ENCODE peak calls at places on chromosome 9, in seven cellular contexts. One of them, this sample, is unnamed.

GRCh38 chr9:35845824-35846771 is 17.1 kb downstream of the TMEM8B start:
- DNase-seq in stomach: no peak
- DNase-seq in fibroblast of lung: no peak
- DNase-seq in mucosa of descending colon: no peak
- DNase-seq in HCT116: no peak
- DNase-seq in GM20000: peak; percentile 47
- DNase-seq in left ventricle myocardium inferior: no peak
- DNase-seq in this sample: no peak

GRCh38 chr9:35746583-35746982 is 2.4 kb downstream of the GBA2 start:
- DNase-seq in left ventricle myocardium inferior: no peak
- DNase-seq in stomach: no peak
- DNase-seq in GM20000: no peak
- DNase-seq in mucosa of descending colon: no peak
- DNase-seq in fibroblast of lung: no peak
- DNase-seq in HCT116: no peak
- DNase-seq in this sample: no peak

GRCh38 chr9:109775516-109775915 is 4.5 kb upstream of the PALM2AKAP2 start:
- DNase-seq in mucosa of descending colon: no peak
- DNase-seq in left ventricle myocardium inferior: no peak
- DNase-seq in fibroblast of lung: peak; percentile 44
- DNase-seq in GM20000: no peak
- DNase-seq in HCT116: no peak
- DNase-seq in stomach: no peak
- DNase-seq in this sample: no peak

GRCh38 chr9:38141751-38142150 is 72.7 kb upstream of the SHB start:
- DNase-seq in stomach: no peak
- DNase-seq in GM20000: no peak
- DNase-seq in fibroblast of lung: peak; percentile 61
- DNase-seq in HCT116: no peak
- DNase-seq in left ventricle myocardium inferior: no peak
- DNase-seq in mucosa of descending colon: no peak
- DNase-seq in this sample: peak; percentile 69

GRCh38 chr9:127555830-127556820 is 56.0 kb upstream of the STXBP1 start:
- DNase-seq in HCT116: peak; percentile 80
- DNase-seq in mucosa of descending colon: peak; percentile 60
- DNase-seq in fibroblast of lung: peak; percentile 90
- DNase-seq in GM20000: no peak
- DNase-seq in left ventricle myocardium inferior: peak; percentile 58
- DNase-seq in stomach: peak; percentile 70
- DNase-seq in this sample: peak; percentile 95

GRCh38 chr9:78040726-78041125 is 9.1 kb upstream of the GNAQ start:
- DNase-seq in stomach: no peak
- DNase-seq in GM20000: no peak
- DNase-seq in left ventricle myocardium inferior: no peak
- DNase-seq in HCT116: no peak
- DNase-seq in fibroblast of lung: no peak
- DNase-seq in mucosa of descending colon: no peak
- DNase-seq in this sample: no peak

GRCh38 chr9:27276182-27277030 is 20.5 kb downstream of the EQTN start:
- DNase-seq in left ventricle myocardium inferior: no peak
- DNase-seq in GM20000: peak; percentile 54
- DNase-seq in HCT116: peak; percentile 42
- DNase-seq in fibroblast of lung: peak; percentile 76
- DNase-seq in mucosa of descending colon: no peak
- DNase-seq in stomach: no peak
- DNase-seq in this sample: peak; percentile 78

GRCh38 chr9:127943746-127944145 is 6.1 kb upstream of the DPM2 start:
- DNase-seq in fibroblast of lung: peak; percentile 73
- DNase-seq in HCT116: peak; percentile 51
- DNase-seq in left ventricle myocardium inferior: peak; percentile 86
- DNase-seq in mucosa of descending colon: peak; percentile 89
- DNase-seq in stomach: peak; percentile 87
- DNase-seq in GM20000: peak; percentile 89
- DNase-seq in this sample: peak; percentile 70

GRCh38 chr9:116661037-116661954 is 25.8 kb upstream of the TRIM32 start:
- DNase-seq in left ventricle myocardium inferior: no peak
- DNase-seq in stomach: peak; percentile 31
- DNase-seq in GM20000: peak; percentile 65
- DNase-seq in HCT116: peak; percentile 59
- DNase-seq in fibroblast of lung: peak; percentile 87
- DNase-seq in mucosa of descending colon: no peak
- DNase-seq in this sample: peak; percentile 75

GRCh38 chr9:93096131-93096802 is at the start of gene CARD19:
- DNase-seq in GM20000: peak; percentile 43
- DNase-seq in fibroblast of lung: peak; percentile 35
- DNase-seq in mucosa of descending colon: peak; percentile 88
- DNase-seq in HCT116: no peak
- DNase-seq in left ventricle myocardium inferior: peak; percentile 59
- DNase-seq in stomach: peak; percentile 67
- DNase-seq in this sample: peak; percentile 34

GRCh38 chr9:12732971-12733370 is 39.8 kb downstream of the TYRP1 start:
- DNase-seq in HCT116: no peak
- DNase-seq in GM20000: no peak
- DNase-seq in left ventricle myocardium inferior: no peak
- DNase-seq in mucosa of descending colon: no peak
- DNase-seq in stomach: no peak
- DNase-seq in fibroblast of lung: no peak
- DNase-seq in this sample: no peak

GRCh38 chr9:33817327-33818166 is 587 bp downstream of the UBE2R2 start:
- DNase-seq in left ventricle myocardium inferior: peak; percentile 60
- DNase-seq in mucosa of descending colon: peak; percentile 77
- DNase-seq in fibroblast of lung: peak; percentile 69
- DNase-seq in GM20000: peak; percentile 66
- DNase-seq in stomach: peak; percentile 49
- DNase-seq in HCT116: no peak
- DNase-seq in this sample: peak; percentile 70

GRCh38 chr9:126373241-126373640 is 46.6 kb downstream of the MVB12B start:
- DNase-seq in fibroblast of lung: no peak
- DNase-seq in stomach: no peak
- DNase-seq in GM20000: no peak
- DNase-seq in left ventricle myocardium inferior: no peak
- DNase-seq in mucosa of descending colon: no peak
- DNase-seq in HCT116: no peak
- DNase-seq in this sample: peak; percentile 60

GRCh38 chr9:100427366-100428263 is 672 bp downstream of the MSANTD3 start:
- DNase-seq in left ventricle myocardium inferior: peak; percentile 30
- DNase-seq in GM20000: no peak
- DNase-seq in fibroblast of lung: peak; percentile 70
- DNase-seq in mucosa of descending colon: peak; percentile 66
- DNase-seq in HCT116: peak; percentile 35
- DNase-seq in stomach: peak; percentile 35
- DNase-seq in this sample: peak; percentile 77

GRCh38 chr9:83449166-83449565 is 89.0 kb downstream of the FRMD3 start:
- DNase-seq in mucosa of descending colon: no peak
- DNase-seq in stomach: no peak
- DNase-seq in HCT116: no peak
- DNase-seq in left ventricle myocardium inferior: peak; percentile 36
- DNase-seq in GM20000: no peak
- DNase-seq in fibroblast of lung: no peak
- DNase-seq in this sample: no peak

GRCh38 chr9:70054546-70054945 is 10.9 kb downstream of the MAMDC2 start:
- DNase-seq in mucosa of descending colon: no peak
- DNase-seq in left ventricle myocardium inferior: no peak
- DNase-seq in fibroblast of lung: no peak
- DNase-seq in GM20000: no peak
- DNase-seq in stomach: no peak
- DNase-seq in HCT116: no peak
- DNase-seq in this sample: no peak

GRCh38 chr9:130895481-130896232 is 955 bp downstream of the QRFP start:
- DNase-seq in left ventricle myocardium inferior: no peak
- DNase-seq in GM20000: no peak
- DNase-seq in HCT116: no peak
- DNase-seq in stomach: no peak
- DNase-seq in mucosa of descending colon: no peak
- DNase-seq in fibroblast of lung: no peak
- DNase-seq in this sample: no peak

GRCh38 chr9:97956365-97956764 is 18.4 kb upstream of the HEMGN start:
- DNase-seq in GM20000: no peak
- DNase-seq in stomach: no peak
- DNase-seq in HCT116: no peak
- DNase-seq in fibroblast of lung: no peak
- DNase-seq in mucosa of descending colon: no peak
- DNase-seq in left ventricle myocardium inferior: no peak
- DNase-seq in this sample: no peak

GRCh38 chr9:115261656-115262081 is 143.7 kb upstream of the TNC start:
- DNase-seq in fibroblast of lung: no peak
- DNase-seq in stomach: no peak
- DNase-seq in GM20000: no peak
- DNase-seq in left ventricle myocardium inferior: no peak
- DNase-seq in mucosa of descending colon: no peak
- DNase-seq in HCT116: no peak
- DNase-seq in this sample: peak; percentile 10

GRCh38 chr9:89606567-89607311 is 1.9 kb downstream of the GADD45G start:
- DNase-seq in left ventricle myocardium inferior: peak; percentile 32
- DNase-seq in mucosa of descending colon: peak; percentile 74
- DNase-seq in HCT116: no peak
- DNase-seq in stomach: peak; percentile 78
- DNase-seq in GM20000: no peak
- DNase-seq in fibroblast of lung: peak; percentile 7
- DNase-seq in this sample: no peak

GRCh38 chr9:98522487-98522886 is 186.2 kb downstream of the GABBR2 start:
- DNase-seq in HCT116: no peak
- DNase-seq in fibroblast of lung: no peak
- DNase-seq in left ventricle myocardium inferior: no peak
- DNase-seq in mucosa of descending colon: no peak
- DNase-seq in GM20000: no peak
- DNase-seq in stomach: no peak
- DNase-seq in this sample: no peak

DNA sequence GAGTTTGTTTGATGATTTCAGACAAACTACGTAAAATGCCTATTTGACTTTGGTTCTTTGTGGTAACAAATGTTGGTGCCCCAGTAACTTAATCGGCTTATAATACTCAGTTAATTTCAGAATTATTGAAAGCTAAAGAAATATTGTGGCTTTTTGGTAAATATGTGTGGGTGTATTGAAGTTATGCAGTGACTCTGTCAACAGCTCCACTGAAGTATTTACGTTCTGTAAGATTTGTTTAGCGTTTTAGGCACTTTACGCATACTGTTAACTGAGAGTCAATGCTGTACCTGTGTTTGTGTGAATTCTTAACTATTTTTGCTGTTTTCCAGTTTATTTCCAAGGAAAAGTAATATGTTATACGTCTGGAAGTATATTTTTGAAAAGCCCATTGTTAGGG is 2.2 kb downstream of the RAD23B start:
- DNase-seq in GM20000: no peak
- DNase-seq in mucosa of descending colon: no peak
- DNase-seq in left ventricle myocardium inferior: no peak
- DNase-seq in fibroblast of lung: no peak
- DNase-seq in stomach: no peak
- DNase-seq in HCT116: no peak
- DNase-seq in this sample: no peak
- TF ChIP-seq CTCF in GM20000: no peak
- TF ChIP-seq CTCF in mucosa of descending colon: no peak
- TF ChIP-seq CTCF in left ventricle myocardium inferior: no peak
- TF ChIP-seq CTCF in fibroblast of lung: no peak
- TF ChIP-seq CTCF in stomach: no peak
- TF ChIP-seq CTCF in HCT116: no peak
- TF ChIP-seq CTCF in this sample: no peak

DNA sequence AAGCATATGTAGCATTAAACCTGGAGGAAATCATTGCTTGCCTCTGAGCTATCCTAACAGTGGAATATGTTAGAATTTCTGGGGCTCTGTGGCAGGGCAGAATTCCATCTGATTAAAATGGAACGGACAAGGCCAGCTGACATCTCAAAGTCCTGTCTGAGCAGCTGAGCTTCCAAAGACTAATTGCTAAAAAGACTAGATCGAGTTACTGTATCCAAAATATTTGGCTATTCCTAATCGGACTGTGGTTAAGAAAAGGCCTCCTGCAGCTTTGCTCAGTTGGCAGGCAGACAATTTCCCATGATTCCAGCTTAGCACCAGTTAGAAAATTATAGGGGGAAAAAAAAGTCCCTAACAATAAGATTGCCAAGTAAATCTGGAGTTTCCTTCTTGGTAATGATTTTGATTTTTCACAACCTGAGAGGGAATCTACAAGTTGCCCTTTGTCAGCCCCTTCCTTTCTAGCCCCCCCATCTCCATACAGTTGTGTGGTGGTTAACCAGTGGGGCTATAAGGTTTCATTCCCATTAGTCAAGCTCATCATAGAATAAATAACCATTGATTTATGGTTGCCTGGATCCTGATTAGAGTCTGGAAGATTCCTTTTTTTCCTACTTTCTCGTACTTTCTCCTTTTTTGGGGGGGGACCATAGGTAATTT is 26.4 kb downstream of the PTGR1 start:
- DNase-seq in stomach: no peak
- DNase-seq in GM20000: no peak
- DNase-seq in fibroblast of lung: peak; percentile 96
- DNase-seq in left ventricle myocardium inferior: no peak
- DNase-seq in HCT116: no peak
- DNase-seq in mucosa of descending colon: no peak
- DNase-seq in this sample: peak; percentile 92
- TF ChIP-seq CTCF in stomach: no peak
- TF ChIP-seq CTCF in GM20000: no peak
- TF ChIP-seq CTCF in fibroblast of lung: no peak
- TF ChIP-seq CTCF in left ventricle myocardium inferior: no peak
- TF ChIP-seq CTCF in HCT116: no peak
- TF ChIP-seq CTCF in mucosa of descending colon: no peak
- TF ChIP-seq CTCF in this sample: no peak

GRCh38 chr9:112969730-112970129 is 42.3 kb downstream of the ZNF883 start:
- DNase-seq in mucosa of descending colon: no peak
- DNase-seq in fibroblast of lung: no peak
- DNase-seq in HCT116: no peak
- DNase-seq in stomach: no peak
- DNase-seq in left ventricle myocardium inferior: no peak
- DNase-seq in GM20000: no peak
- DNase-seq in this sample: no peak

GRCh38 chr9:112971415-112971814 is 40.6 kb downstream of the ZNF883 start:
- DNase-seq in stomach: no peak
- DNase-seq in fibroblast of lung: no peak
- DNase-seq in mucosa of descending colon: peak; percentile 30
- DNase-seq in HCT116: peak; percentile 29
- DNase-seq in GM20000: no peak
- DNase-seq in left ventricle myocardium inferior: no peak
- DNase-seq in this sample: peak; percentile 2

DNA sequence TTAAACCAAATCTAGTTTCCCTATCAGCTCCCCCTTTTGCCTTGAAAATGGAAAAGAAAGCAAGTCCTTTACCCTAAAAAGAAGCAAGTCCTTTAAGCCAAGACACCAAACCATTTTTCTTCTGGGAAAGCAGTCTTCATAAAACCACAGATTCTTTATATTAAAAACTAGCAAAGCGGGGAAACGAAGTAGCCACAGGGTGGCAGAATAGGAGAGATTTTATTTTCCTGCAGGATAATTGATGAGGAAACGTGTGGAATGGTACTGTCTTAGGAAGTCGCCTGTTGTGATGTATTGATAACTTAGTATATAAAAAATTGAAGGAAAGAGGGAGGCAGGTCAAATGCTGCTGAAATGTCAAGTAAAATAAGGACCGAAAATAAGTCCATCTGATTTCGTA is 41.1 kb downstream of the ZNF883 start:
- DNase-seq in GM20000: no peak
- DNase-seq in stomach: no peak
- DNase-seq in mucosa of descending colon: no peak
- DNase-seq in HCT116: no peak
- DNase-seq in fibroblast of lung: peak; percentile 2
- DNase-seq in left ventricle myocardium inferior: no peak
- DNase-seq in this sample: peak; percentile 10
- TF ChIP-seq CTCF in GM20000: no peak
- TF ChIP-seq CTCF in stomach: no peak
- TF ChIP-seq CTCF in mucosa of descending colon: no peak
- TF ChIP-seq CTCF in HCT116: no peak
- TF ChIP-seq CTCF in fibroblast of lung: no peak
- TF ChIP-seq CTCF in left ventricle myocardium inferior: no peak
- TF ChIP-seq CTCF in this sample: peak; percentile 15

GRCh38 chr9:122262073-122262472 is 2.6 kb downstream of the RBM18 start:
- DNase-seq in HCT116: no peak
- DNase-seq in left ventricle myocardium inferior: no peak
- DNase-seq in GM20000: no peak
- DNase-seq in fibroblast of lung: no peak
- DNase-seq in stomach: no peak
- DNase-seq in mucosa of descending colon: no peak
- DNase-seq in this sample: no peak
- TF ChIP-seq CTCF in HCT116: no peak
- TF ChIP-seq CTCF in left ventricle myocardium inferior: no peak
- TF ChIP-seq CTCF in GM20000: no peak
- TF ChIP-seq CTCF in fibroblast of lung: no peak
- TF ChIP-seq CTCF in stomach: no peak
- TF ChIP-seq CTCF in mucosa of descending colon: no peak
- TF ChIP-seq CTCF in this sample: no peak